ENCODE peak calls at places on chromosomes 5 and 9, in six cellular contexts. One of them, this sample, is unnamed.

GRCh38 chr9:107518037-107518786 is 28.6 kb upstream of the KLF4 start:
- DNase-seq in heart left ventricle: no peak
- DNase-seq in pancreas: no peak
- DNase-seq in CD8-positive, alpha-beta T cell: no peak
- DNase-seq in uterus: no peak
- DNase-seq in AG04450: no peak
- DNase-seq in this sample: no peak

GRCh38 chr5:125609011-125609410 is 814.2 kb upstream of the GRAMD2B start:
- DNase-seq in heart left ventricle: no peak
- DNase-seq in pancreas: no peak
- DNase-seq in CD8-positive, alpha-beta T cell: no peak
- DNase-seq in uterus: no peak
- DNase-seq in AG04450: no peak
- DNase-seq in this sample: no peak

GRCh38 chr9:86732514-86732913 is 214.8 kb downstream of the GAS1 start:
- DNase-seq in heart left ventricle: peak; percentile 41
- DNase-seq in pancreas: no peak
- DNase-seq in CD8-positive, alpha-beta T cell: no peak
- DNase-seq in uterus: peak; percentile 53
- DNase-seq in AG04450: no peak
- DNase-seq in this sample: no peak

GRCh38 chr5:180832638-180833068 is 28.4 kb downstream of the ZFP62 start:
- DNase-seq in heart left ventricle: no peak
- DNase-seq in pancreas: no peak
- DNase-seq in CD8-positive, alpha-beta T cell: peak; percentile 49
- DNase-seq in uterus: no peak
- DNase-seq in AG04450: no peak
- DNase-seq in this sample: no peak

GRCh38 chr5:3237276-3237868 is 358.3 kb upstream of the IRX1 start:
- DNase-seq in heart left ventricle: no peak
- DNase-seq in pancreas: no peak
- DNase-seq in CD8-positive, alpha-beta T cell: no peak
- DNase-seq in uterus: no peak
- DNase-seq in AG04450: no peak
- DNase-seq in this sample: no peak

GRCh38 chr5:96775689-96776088 is 32.1 kb downstream of the ERAP1 start:
- DNase-seq in heart left ventricle: no peak
- DNase-seq in pancreas: no peak
- DNase-seq in CD8-positive, alpha-beta T cell: no peak
- DNase-seq in uterus: no peak
- DNase-seq in AG04450: no peak
- DNase-seq in this sample: no peak

GRCh38 chr9:74777136-74777879 is 110.4 kb downstream of the TRPM6 start:
- DNase-seq in heart left ventricle: peak; percentile 61
- DNase-seq in pancreas: no peak
- DNase-seq in CD8-positive, alpha-beta T cell: peak; percentile 70
- DNase-seq in uterus: peak; percentile 53
- DNase-seq in AG04450: no peak
- DNase-seq in this sample: peak; percentile 34

GRCh38 chr9:69001921-69002320 is 12.0 kb downstream of the PRKACG start:
- DNase-seq in heart left ventricle: no peak
- DNase-seq in pancreas: no peak
- DNase-seq in CD8-positive, alpha-beta T cell: no peak
- DNase-seq in uterus: no peak
- DNase-seq in AG04450: no peak
- DNase-seq in this sample: no peak

GRCh38 chr9:36935332-36935731 is 98.7 kb downstream of the PAX5 start:
- DNase-seq in heart left ventricle: no peak
- DNase-seq in pancreas: no peak
- DNase-seq in CD8-positive, alpha-beta T cell: no peak
- DNase-seq in uterus: no peak
- DNase-seq in AG04450: no peak
- DNase-seq in this sample: no peak

GRCh38 chr5:135450328-135450727 is 1.8 kb downstream of the TIFAB start:
- DNase-seq in heart left ventricle: no peak
- DNase-seq in pancreas: no peak
- DNase-seq in CD8-positive, alpha-beta T cell: no peak
- DNase-seq in uterus: no peak
- DNase-seq in AG04450: no peak
- DNase-seq in this sample: no peak

GRCh38 chr5:13946111-13946510 is 1.6 kb upstream of the DNAH5 start:
- DNase-seq in heart left ventricle: no peak
- DNase-seq in pancreas: no peak
- DNase-seq in CD8-positive, alpha-beta T cell: no peak
- DNase-seq in uterus: no peak
- DNase-seq in AG04450: no peak
- DNase-seq in this sample: peak; percentile 74

GRCh38 chr9:15211160-15211993 is 95.6 kb downstream of the TTC39B start:
- DNase-seq in heart left ventricle: no peak
- DNase-seq in pancreas: no peak
- DNase-seq in CD8-positive, alpha-beta T cell: peak; percentile 59
- DNase-seq in uterus: peak; percentile 52
- DNase-seq in AG04450: peak; percentile 59
- DNase-seq in this sample: peak; percentile 59

GRCh38 chr5:68334550-68334880 is 119.0 kb downstream of the PIK3R1 start:
- DNase-seq in heart left ventricle: no peak
- DNase-seq in pancreas: no peak
- DNase-seq in CD8-positive, alpha-beta T cell: no peak
- DNase-seq in uterus: no peak
- DNase-seq in AG04450: no peak
- DNase-seq in this sample: no peak

GRCh38 chr5:68405026-68405684 is 189.6 kb downstream of the PIK3R1 start:
- DNase-seq in heart left ventricle: no peak
- DNase-seq in pancreas: no peak
- DNase-seq in CD8-positive, alpha-beta T cell: no peak
- DNase-seq in uterus: no peak
- DNase-seq in AG04450: no peak
- DNase-seq in this sample: no peak

GRCh38 chr9:113624721-113625120 is 161.2 kb downstream of the RGS3 start:
- DNase-seq in heart left ventricle: peak; percentile 60
- DNase-seq in pancreas: no peak
- DNase-seq in CD8-positive, alpha-beta T cell: no peak
- DNase-seq in uterus: no peak
- DNase-seq in AG04450: no peak
- DNase-seq in this sample: no peak

GRCh38 chr9:112858625-112859147 is 32.0 kb downstream of the SLC46A2 start:
- DNase-seq in heart left ventricle: no peak
- DNase-seq in pancreas: no peak
- DNase-seq in CD8-positive, alpha-beta T cell: no peak
- DNase-seq in uterus: no peak
- DNase-seq in AG04450: no peak
- DNase-seq in this sample: no peak

GRCh38 chr5:170315154-170315553 is 17.6 kb upstream of the LCP2 start:
- DNase-seq in heart left ventricle: peak; percentile 78
- DNase-seq in pancreas: no peak
- DNase-seq in CD8-positive, alpha-beta T cell: no peak
- DNase-seq in uterus: peak; percentile 88
- DNase-seq in AG04450: no peak
- DNase-seq in this sample: peak; percentile 61

GRCh38 chr9:5099466-5099865 is 86.0 kb downstream of the INSL6 start:
- DNase-seq in heart left ventricle: no peak
- DNase-seq in pancreas: no peak
- DNase-seq in CD8-positive, alpha-beta T cell: no peak
- DNase-seq in uterus: no peak
- DNase-seq in AG04450: no peak
- DNase-seq in this sample: no peak

GRCh38 chr5:164317676-164318075 is 812.3 kb downstream of the MAT2B start:
- DNase-seq in heart left ventricle: no peak
- DNase-seq in pancreas: no peak
- DNase-seq in CD8-positive, alpha-beta T cell: no peak
- DNase-seq in uterus: no peak
- DNase-seq in AG04450: no peak
- DNase-seq in this sample: no peak

GRCh38 chr5:79495311-79495710 is 18.6 kb downstream of the HOMER1 start:
- DNase-seq in heart left ventricle: no peak
- DNase-seq in pancreas: no peak
- DNase-seq in CD8-positive, alpha-beta T cell: no peak
- DNase-seq in uterus: no peak
- DNase-seq in AG04450: no peak
- DNase-seq in this sample: no peak

GRCh38 chr5:137328418-137328937 is 170.6 kb downstream of the SPOCK1 start:
- DNase-seq in heart left ventricle: no peak
- DNase-seq in pancreas: no peak
- DNase-seq in CD8-positive, alpha-beta T cell: no peak
- DNase-seq in uterus: no peak
- DNase-seq in AG04450: no peak
- DNase-seq in this sample: no peak

GRCh38 chr5:139704748-139705147 is 56.6 kb downstream of the CXXC5 start:
- DNase-seq in heart left ventricle: no peak
- DNase-seq in pancreas: no peak
- DNase-seq in CD8-positive, alpha-beta T cell: no peak
- DNase-seq in uterus: no peak
- DNase-seq in AG04450: no peak
- DNase-seq in this sample: no peak

GRCh38 chr9:92147030-92147853 is 32.0 kb upstream of the SPTLC1 start:
- DNase-seq in heart left ventricle: peak; percentile 68
- DNase-seq in pancreas: no peak
- DNase-seq in CD8-positive, alpha-beta T cell: no peak
- DNase-seq in uterus: peak; percentile 83
- DNase-seq in AG04450: peak; percentile 85
- DNase-seq in this sample: no peak

GRCh38 chr5:149938272-149938671 is 6.3 kb downstream of the PDE6A start:
- DNase-seq in heart left ventricle: peak; percentile 86
- DNase-seq in pancreas: no peak
- DNase-seq in CD8-positive, alpha-beta T cell: no peak
- DNase-seq in uterus: no peak
- DNase-seq in AG04450: no peak
- DNase-seq in this sample: no peak

GRCh38 chr5:13658761-13659160 is 285.7 kb downstream of the DNAH5 start:
- DNase-seq in heart left ventricle: no peak
- DNase-seq in pancreas: no peak
- DNase-seq in CD8-positive, alpha-beta T cell: no peak
- DNase-seq in uterus: no peak
- DNase-seq in AG04450: no peak
- DNase-seq in this sample: no peak

DNA sequence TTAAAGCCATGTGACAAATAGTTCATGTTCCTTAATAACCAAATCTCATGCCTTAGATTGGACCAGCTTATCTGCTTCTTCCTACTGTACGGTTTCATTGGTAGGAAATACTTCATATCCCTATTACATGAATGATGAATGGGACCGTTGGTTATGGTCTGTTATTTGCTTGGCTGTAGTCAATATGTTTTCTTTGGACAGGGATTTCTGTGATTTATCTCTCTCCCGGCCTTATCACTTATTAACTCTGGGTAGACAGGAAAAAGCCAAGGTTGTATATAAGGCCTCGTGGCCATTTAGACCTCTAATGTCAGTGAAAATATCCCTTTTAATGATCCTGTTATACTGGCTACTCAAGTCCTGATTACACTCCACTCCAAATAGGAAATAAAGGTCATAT is 330.6 kb downstream of the EBF1 start:
- DNase-seq in heart left ventricle: no peak
- DNase-seq in pancreas: no peak
- DNase-seq in CD8-positive, alpha-beta T cell: no peak
- DNase-seq in uterus: no peak
- DNase-seq in AG04450: no peak
- DNase-seq in this sample: no peak
- H3K27ac ChIP-seq in heart left ventricle: no peak overlapping the region
- H3K27ac ChIP-seq in pancreas: no peak overlapping the region
- H3K27ac ChIP-seq in CD8-positive, alpha-beta T cell: no peak overlapping the region
- H3K27ac ChIP-seq in uterus: peak overlapping the region; percentile 58
- H3K27ac ChIP-seq in AG04450: no peak overlapping the region
- H3K27ac ChIP-seq in this sample: peak overlapping the region; percentile 64

DNA sequence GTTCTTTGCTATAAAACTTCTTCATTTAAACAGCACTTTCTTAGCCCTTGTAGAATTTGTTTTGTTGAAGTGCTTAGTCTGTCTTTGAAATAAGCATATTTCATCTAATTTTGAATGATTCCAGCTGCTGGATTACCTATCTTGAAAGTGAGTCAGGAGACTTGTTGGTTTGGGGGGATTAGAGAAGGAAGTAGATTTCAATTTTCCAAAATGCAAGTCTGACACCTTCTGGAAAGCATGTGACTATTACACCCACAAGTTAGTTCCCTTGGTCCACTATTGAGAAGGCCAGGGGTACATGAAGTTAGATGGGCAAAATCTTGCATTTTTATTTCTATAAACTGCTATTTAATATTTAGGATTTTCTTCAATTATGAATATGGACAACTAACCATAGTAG is 96.4 kb upstream of the RANBP3L start:
- DNase-seq in heart left ventricle: no peak
- DNase-seq in pancreas: no peak
- DNase-seq in CD8-positive, alpha-beta T cell: no peak
- DNase-seq in uterus: no peak
- DNase-seq in AG04450: no peak
- DNase-seq in this sample: no peak
- TF ChIP-seq CTCF in heart left ventricle: peak; percentile 39
- TF ChIP-seq CTCF in pancreas: no peak
- TF ChIP-seq CTCF in CD8-positive, alpha-beta T cell: no peak
- TF ChIP-seq CTCF in uterus: peak; percentile 53
- TF ChIP-seq CTCF in AG04450: peak; percentile 25
- TF ChIP-seq CTCF in this sample: no peak

DNA sequence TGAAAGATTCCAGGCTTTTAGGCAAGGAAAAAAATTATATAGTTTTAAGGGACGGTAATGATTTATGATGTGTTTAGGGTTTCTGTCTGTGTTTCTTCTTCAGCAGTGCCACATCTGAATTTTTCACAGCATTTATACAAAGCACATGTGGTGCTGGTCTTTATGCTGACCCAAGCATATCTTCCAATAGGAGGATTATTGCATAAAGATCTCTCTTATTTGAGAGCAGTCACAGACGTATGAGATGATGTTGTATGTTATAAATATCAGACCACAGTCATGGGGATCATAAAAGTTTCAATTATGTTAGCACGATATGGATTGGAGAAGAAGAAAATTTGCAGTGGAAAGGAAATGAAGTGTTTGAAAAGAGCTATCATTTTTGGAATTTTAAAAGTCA is 150.9 kb downstream of the RASEF start:
- DNase-seq in heart left ventricle: no peak
- DNase-seq in pancreas: no peak
- DNase-seq in CD8-positive, alpha-beta T cell: no peak
- DNase-seq in uterus: no peak
- DNase-seq in AG04450: no peak
- DNase-seq in this sample: no peak
- H3K27ac ChIP-seq in heart left ventricle: no peak overlapping the region
- H3K27ac ChIP-seq in pancreas: no peak overlapping the region
- H3K27ac ChIP-seq in CD8-positive, alpha-beta T cell: no peak overlapping the region
- H3K27ac ChIP-seq in uterus: no peak overlapping the region
- H3K27ac ChIP-seq in AG04450: no peak overlapping the region
- H3K27ac ChIP-seq in this sample: no peak overlapping the region

GRCh38 chr5:134365604-134366003 is 1.4 kb downstream of the CDKL3 start:
- DNase-seq in heart left ventricle: no peak
- DNase-seq in pancreas: no peak
- DNase-seq in CD8-positive, alpha-beta T cell: no peak
- DNase-seq in uterus: no peak
- DNase-seq in AG04450: no peak
- DNase-seq in this sample: no peak
- TF ChIP-seq CTCF in heart left ventricle: no peak
- TF ChIP-seq CTCF in pancreas: no peak
- TF ChIP-seq CTCF in CD8-positive, alpha-beta T cell: no peak
- TF ChIP-seq CTCF in uterus: no peak
- TF ChIP-seq CTCF in AG04450: no peak
- TF ChIP-seq CTCF in this sample: no peak